ENCODE peak calls at places on chromosomes 16 and 17, in seven cellular contexts. R, A, M, E, B, Z and I are unnamed samples.

GRCh38 chr17:81018044-81018802 is 16.7 kb upstream of the BAIAP2 start:
- DNase-seq in R (no peak), A (peak), M (peak), E (no peak), B (peak), Z (no peak), I (peak)

GRCh38 chr17:2084766-2085647 is 30.1 kb downstream of the HIC1 start:
- DNase-seq in R (no peak), A (peak), M (no peak), E (peak), B (peak), Z (no peak), I (peak)

GRCh38 chr17:49753959-49754391 is 10.0 kb downstream of the FAM117A start:
- DNase-seq in R (no peak), A (no peak), M (no peak), E (no peak), B (no peak), Z (no peak), I (no peak)

GRCh38 chr16:11684231-11685025 is 16.2 kb downstream of the SNN start:
- DNase-seq in R (no peak), A (no peak), M (no peak), E (no peak), B (no peak), Z (no peak), I (no peak)

GRCh38 chr17:48278755-48279491 is 151.1 kb downstream of the SKAP1 start:
- DNase-seq in R (no peak), A (no peak), M (no peak), E (no peak), B (no peak), Z (no peak), I (no peak)

GRCh38 chr16:83733301-83733700 is 74.5 kb upstream of the HSBP1 start:
- DNase-seq in R (no peak), A (no peak), M (no peak), E (no peak), B (no peak), Z (no peak), I (peak)

GRCh38 chr16:67562918-67563707 is 787 bp downstream of the CTCF start:
- DNase-seq in R (peak), A (peak), M (peak), E (peak), B (peak), Z (no peak), I (peak)

GRCh38 chr17:61205931-61206330 is 193.7 kb upstream of the TBX2 start:
- DNase-seq in R (no peak), A (no peak), M (no peak), E (no peak), B (peak), Z (no peak), I (peak)

DNA sequence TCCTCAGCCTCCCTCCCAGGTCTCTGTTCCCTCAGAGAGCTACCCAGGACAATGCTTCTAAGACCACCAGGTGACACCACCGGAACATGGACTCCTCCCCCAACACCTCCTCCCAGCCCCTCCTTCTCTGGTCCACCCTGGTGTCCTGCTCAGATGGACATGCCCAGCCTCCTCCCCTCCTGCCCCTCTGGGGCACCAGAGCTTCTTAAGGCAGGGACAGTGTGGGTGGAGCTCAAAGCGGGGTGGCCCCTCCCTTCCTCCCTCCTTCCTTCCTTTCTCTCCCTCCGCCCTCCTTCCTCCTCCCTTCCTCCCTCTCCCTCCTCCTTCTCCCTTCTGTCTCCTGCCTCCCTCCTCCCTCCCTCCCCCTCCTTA is 22.7 kb downstream of the TRPV3 start:
- DNase-seq in R (peak), A (no peak), M (no peak), E (peak), B (peak), Z (no peak), I (peak)
- H3K18ac ChIP-seq in R (no peak), A (no peak), M (peak), E (peak), B (no peak), Z (peak), I (no peak)

GRCh38 chr16:52500963-52501362 is 46.0 kb downstream of the TOX3 start:
- DNase-seq in R (no peak), A (no peak), M (no peak), E (no peak), B (no peak), Z (no peak), I (no peak)
- H3K18ac ChIP-seq in R (no peak), A (no peak), M (no peak), E (no peak), B (no peak), Z (no peak), I (no peak)

GRCh38 chr17:77404812-77405581 is 264.2 kb downstream of the SEC14L1 start:
- DNase-seq in R (no peak), A (no peak), M (no peak), E (no peak), B (peak), Z (no peak), I (peak)
- H3K18ac ChIP-seq in R (no peak), A (no peak), M (peak), E (no peak), B (peak), Z (no peak), I (peak)

DNA sequence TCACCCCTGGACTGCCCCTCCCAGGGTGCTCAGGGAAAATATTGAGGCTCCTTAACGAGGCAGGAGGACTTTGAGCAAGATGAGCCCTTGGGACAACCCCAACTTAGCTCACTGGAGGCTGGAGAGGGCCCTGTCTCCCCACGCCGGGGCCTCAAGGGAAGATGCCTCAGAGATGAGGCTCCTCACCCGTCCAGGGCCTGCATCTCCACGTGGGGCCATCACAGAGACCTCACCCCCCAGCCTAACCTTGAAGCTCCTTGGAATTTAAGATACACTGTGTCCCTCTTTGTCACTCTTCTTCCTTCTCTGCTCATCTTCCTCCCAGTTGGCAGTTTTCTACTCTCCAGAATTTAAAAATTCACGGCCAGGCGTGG is 11.2 kb downstream of the COX4I1 start:
- DNase-seq in R (no peak), A (no peak), M (no peak), E (no peak), B (no peak), Z (no peak), I (no peak)
- H3K18ac ChIP-seq in R (no peak), A (no peak), M (no peak), E (no peak), B (no peak), Z (no peak), I (no peak)

DNA sequence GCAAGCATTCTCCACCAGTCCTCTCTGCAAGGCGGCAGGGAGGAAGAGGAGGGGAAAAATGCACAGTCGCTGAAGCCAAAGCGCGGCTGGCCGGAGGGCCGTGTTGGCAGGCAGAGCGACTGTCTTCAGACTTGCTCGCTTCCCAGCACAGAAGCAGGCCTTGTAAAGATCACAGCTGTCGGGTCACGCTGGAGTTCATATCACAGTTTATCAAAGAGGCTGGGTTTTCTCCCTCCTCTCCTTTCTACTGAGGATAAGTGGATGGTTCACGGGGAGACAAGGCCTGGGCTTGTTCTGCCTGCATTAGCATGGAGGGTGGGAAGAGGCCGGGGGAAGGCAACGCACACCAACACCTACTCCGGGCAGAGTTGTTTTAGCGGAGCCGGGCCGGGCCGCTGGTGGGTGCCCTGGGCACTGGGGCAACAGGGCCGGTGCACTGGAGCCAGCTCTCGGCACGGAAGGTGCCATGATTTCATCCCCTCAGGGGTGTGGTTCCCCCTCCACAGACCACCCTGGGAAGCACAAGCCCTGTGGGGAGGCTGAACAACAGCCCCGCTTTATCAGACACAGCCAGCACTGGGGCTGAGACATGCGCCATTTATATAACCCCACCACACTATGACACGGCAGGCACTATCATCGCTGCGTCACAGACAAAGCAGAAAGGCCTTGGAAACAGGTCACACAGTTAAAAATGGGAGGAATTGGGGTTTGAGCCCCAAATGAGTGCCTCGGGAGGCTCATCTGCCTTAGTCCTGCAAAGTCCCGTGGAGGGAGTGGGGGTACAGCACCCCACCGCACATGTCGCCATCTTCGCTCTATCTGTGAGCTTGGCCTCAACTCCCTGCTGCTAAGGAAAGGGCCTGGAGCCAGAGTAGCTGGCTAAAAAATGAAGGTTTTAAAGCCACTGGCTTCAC is 40.3 kb upstream of the MTSS2 start:
- DNase-seq in R (no peak), A (no peak), M (no peak), E (no peak), B (no peak), Z (no peak), I (peak)
- H3K18ac ChIP-seq in R (no peak), A (no peak), M (peak), E (no peak), B (peak), Z (no peak), I (peak)

GRCh38 chr17:45309400-45309799 is 7.4 kb downstream of the MAP3K14 start:
- DNase-seq in R (no peak), A (no peak), M (no peak), E (no peak), B (no peak), Z (no peak), I (no peak)
- H3K18ac ChIP-seq in R (no peak), A (no peak), M (no peak), E (no peak), B (no peak), Z (no peak), I (no peak)

DNA sequence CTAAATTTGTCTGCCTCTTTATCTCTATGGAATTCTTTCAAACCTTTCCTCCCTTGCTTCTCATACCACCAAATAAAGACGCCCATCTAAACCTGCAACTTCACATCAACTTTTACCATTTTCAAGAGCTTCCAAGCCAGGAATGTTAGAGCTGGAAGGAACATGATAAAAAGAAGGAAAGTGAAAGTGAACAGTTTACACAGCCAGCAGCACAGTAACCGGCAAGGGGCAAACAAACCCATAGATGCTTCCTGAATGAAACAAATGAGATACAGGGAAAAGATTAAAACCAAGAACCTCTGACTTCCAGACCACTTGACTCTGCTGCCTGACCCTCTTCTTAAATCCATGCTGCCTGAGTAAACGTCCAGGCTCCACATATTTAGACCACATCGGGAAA is 231.1 kb upstream of the CA10 start:
- DNase-seq in R (no peak), A (no peak), M (no peak), E (no peak), B (no peak), Z (no peak), I (no peak)
- H3K18ac ChIP-seq in R (no peak), A (no peak), M (no peak), E (no peak), B (no peak), Z (no peak), I (no peak)

GRCh38 chr16:8583712-8584111 is 6.6 kb downstream of the TMEM114 start:
- DNase-seq in R (peak), A (no peak), M (no peak), E (peak), B (no peak), Z (no peak), I (no peak)
- H3K18ac ChIP-seq in R (no peak), A (no peak), M (peak), E (no peak), B (no peak), Z (no peak), I (no peak)

DNA sequence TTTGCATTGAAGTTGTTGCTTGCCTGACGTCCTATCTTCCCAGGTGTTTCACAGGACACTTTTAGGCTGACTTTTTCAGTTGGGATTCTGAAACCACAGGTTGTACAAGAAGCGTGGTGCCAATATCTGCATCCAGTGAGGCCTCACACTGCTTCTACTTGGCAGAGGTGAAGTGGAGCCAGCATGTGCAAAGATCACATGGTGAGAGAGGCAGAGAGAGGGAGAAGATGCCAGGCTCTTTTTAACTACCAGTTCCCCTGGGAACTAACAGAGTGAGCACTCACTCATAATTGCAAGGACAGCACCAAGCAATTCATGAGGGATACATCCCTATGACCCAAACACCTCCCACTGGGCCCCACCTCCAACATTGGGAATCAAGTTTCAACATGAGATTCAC is 5.8 kb upstream of the ABCA6 start:
- DNase-seq in R (no peak), A (no peak), M (no peak), E (no peak), B (no peak), Z (no peak), I (no peak)
- H3K18ac ChIP-seq in R (no peak), A (no peak), M (no peak), E (no peak), B (no peak), Z (no peak), I (no peak)

DNA sequence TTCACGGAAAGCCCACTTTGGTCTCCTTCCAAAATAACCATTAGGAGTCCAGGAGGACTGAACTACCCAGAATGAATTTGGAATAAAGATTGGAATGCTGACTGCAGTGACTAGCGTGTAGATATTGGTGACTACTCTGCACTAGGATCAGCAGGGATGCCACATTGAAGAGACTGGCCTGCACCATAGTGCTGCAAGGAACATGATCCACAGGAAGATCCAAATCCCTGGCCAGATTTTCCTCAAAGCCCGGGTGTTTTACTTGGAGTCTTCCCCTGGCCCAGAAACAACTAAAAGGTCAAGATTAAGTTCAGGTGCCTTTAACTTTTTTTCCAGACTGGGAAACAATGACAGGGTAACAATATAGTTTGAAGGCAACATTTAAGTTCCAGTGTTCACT is 870.4 kb downstream of the CDH8 start:
- DNase-seq in R (no peak), A (no peak), M (no peak), E (no peak), B (no peak), Z (no peak), I (no peak)
- H3K18ac ChIP-seq in R (no peak), A (no peak), M (no peak), E (no peak), B (no peak), Z (no peak), I (no peak)